ENCODE peak calls at places on chromosomes 11 and 22, in four cellular contexts. One of them, this sample, is unnamed.

GRCh38 chr22:48832592-48832991 is 995.1 kb downstream of the BRD1 start:
- DNase-seq in AG04450: no peak
- DNase-seq in heart left ventricle: no peak
- DNase-seq in stimulated activated naive CD8-positive, alpha-beta T cell treated with anti-CD3 and anti-CD28 coated beads, Interleukin-15, amount 100 ng/mL, for 72 hours: no peak
- DNase-seq in this sample: no peak

GRCh38 chr22:36386351-36386899 is 1.3 kb downstream of the MYH9 start:
- DNase-seq in AG04450: no peak
- DNase-seq in heart left ventricle: no peak
- DNase-seq in stimulated activated naive CD8-positive, alpha-beta T cell treated with anti-CD3 and anti-CD28 coated beads, Interleukin-15, amount 100 ng/mL, for 72 hours: peak; percentile 82
- DNase-seq in this sample: no peak

GRCh38 chr22:38137876-38138687 is 27.6 kb upstream of the BAIAP2L2 start:
- DNase-seq in AG04450: no peak
- DNase-seq in heart left ventricle: no peak
- DNase-seq in stimulated activated naive CD8-positive, alpha-beta T cell treated with anti-CD3 and anti-CD28 coated beads, Interleukin-15, amount 100 ng/mL, for 72 hours: no peak
- DNase-seq in this sample: no peak

GRCh38 chr11:118194835-118195627 is 18.6 kb upstream of the SCN2B start:
- DNase-seq in AG04450: peak; percentile 6
- DNase-seq in heart left ventricle: peak; percentile 90
- DNase-seq in stimulated activated naive CD8-positive, alpha-beta T cell treated with anti-CD3 and anti-CD28 coated beads, Interleukin-15, amount 100 ng/mL, for 72 hours: no peak
- DNase-seq in this sample: no peak

GRCh38 chr11:13881176-13881680 is 81.3 kb upstream of the SPON1 start:
- DNase-seq in AG04450: no peak
- DNase-seq in heart left ventricle: no peak
- DNase-seq in stimulated activated naive CD8-positive, alpha-beta T cell treated with anti-CD3 and anti-CD28 coated beads, Interleukin-15, amount 100 ng/mL, for 72 hours: no peak
- DNase-seq in this sample: no peak

GRCh38 chr11:70678931-70679900 is 280.9 kb downstream of the CTTN start:
- DNase-seq in AG04450: no peak
- DNase-seq in heart left ventricle: no peak
- DNase-seq in stimulated activated naive CD8-positive, alpha-beta T cell treated with anti-CD3 and anti-CD28 coated beads, Interleukin-15, amount 100 ng/mL, for 72 hours: no peak
- DNase-seq in this sample: no peak

GRCh38 chr11:76215946-76216345 is 9.6 kb upstream of the WNT11 start:
- DNase-seq in AG04450: no peak
- DNase-seq in heart left ventricle: no peak
- DNase-seq in stimulated activated naive CD8-positive, alpha-beta T cell treated with anti-CD3 and anti-CD28 coated beads, Interleukin-15, amount 100 ng/mL, for 72 hours: no peak
- DNase-seq in this sample: no peak

GRCh38 chr11:25602149-25602548 is 729.8 kb upstream of the ANO3 start:
- DNase-seq in AG04450: no peak
- DNase-seq in heart left ventricle: no peak
- DNase-seq in stimulated activated naive CD8-positive, alpha-beta T cell treated with anti-CD3 and anti-CD28 coated beads, Interleukin-15, amount 100 ng/mL, for 72 hours: no peak
- DNase-seq in this sample: no peak

GRCh38 chr11:69269926-69270697 is 23.8 kb upstream of the MYEOV start:
- DNase-seq in AG04450: no peak
- DNase-seq in heart left ventricle: no peak
- DNase-seq in stimulated activated naive CD8-positive, alpha-beta T cell treated with anti-CD3 and anti-CD28 coated beads, Interleukin-15, amount 100 ng/mL, for 72 hours: no peak
- DNase-seq in this sample: no peak

GRCh38 chr11:6505577-6506240 is 8.6 kb downstream of the DNHD1 start:
- DNase-seq in AG04450: peak; percentile 16
- DNase-seq in heart left ventricle: no peak
- DNase-seq in stimulated activated naive CD8-positive, alpha-beta T cell treated with anti-CD3 and anti-CD28 coated beads, Interleukin-15, amount 100 ng/mL, for 72 hours: no peak
- DNase-seq in this sample: no peak

GRCh38 chr22:45154383-45154782 is 9.3 kb upstream of the NUP50 start:
- DNase-seq in AG04450: no peak
- DNase-seq in heart left ventricle: no peak
- DNase-seq in stimulated activated naive CD8-positive, alpha-beta T cell treated with anti-CD3 and anti-CD28 coated beads, Interleukin-15, amount 100 ng/mL, for 72 hours: no peak
- DNase-seq in this sample: no peak